ENCODE peak calls at places on chromosomes 2 and 18, in eight cellular contexts. U is HFF-Myc, J is GM20000, P is uterus, S is cardiac muscle cell, Z is BJ, K is WTC11, E is heart right ventricle. M is an unnamed sample.

GRCh38 chr2:190477563-190478454 is 56.7 kb downstream of the NEMP2 start:
- DNase-seq in Z (no peak), K (no peak), J (no peak), S (peak; percentile 7), E (no peak), U (no peak), P (no peak), M (no peak)

GRCh38 chr2:231764752-231765151 is 16.3 kb downstream of the PDE6D start:
- DNase-seq in S (no peak), K (no peak), P (no peak), J (no peak), E (no peak), Z (no peak), U (no peak), M (no peak)

GRCh38 chr18:23225518-23225917 is 90.2 kb downstream of the CABLES1 start:
- DNase-seq in J (no peak), Z (peak; percentile 96), P (peak; percentile 75), S (peak; percentile 96), E (no peak), U (peak; percentile 97), K (no peak), M (no peak)

GRCh38 chr2:181680937-181681811 is 857 bp upstream of the NEUROD1 start:
- DNase-seq in J (no peak), S (no peak), E (no peak), U (no peak), P (no peak), Z (no peak), K (peak; percentile 37), M (no peak)

GRCh38 chr2:143686585-143687164 is 557.5 kb downstream of the ARHGAP15 start:
- DNase-seq in J (peak; percentile 11), K (no peak), Z (no peak), U (peak; percentile 26), P (no peak), E (no peak), S (peak; percentile 68), M (no peak)

GRCh38 chr18:75478996-75479870 is 51.7 kb upstream of the SMIM21 start:
- DNase-seq in K (no peak), E (no peak), U (peak; percentile 47), Z (no peak), S (peak; percentile 78), P (no peak), J (peak; percentile 58), M (no peak)

GRCh38 chr2:216082805-216083204 is 1.1 kb downstream of the TMEM169 start:
- DNase-seq in P (no peak), S (peak; percentile 25), Z (no peak), E (no peak), K (no peak), U (no peak), J (no peak), M (no peak)

GRCh38 chr2:224894356-224894755 is 147.9 kb downstream of the DOCK10 start:
- DNase-seq in S (no peak), E (no peak), J (peak; percentile 33), P (no peak), U (no peak), K (no peak), Z (no peak), M (no peak)

GRCh38 chr18:76557026-76557575 is 62.1 kb upstream of the ZNF516 start:
- DNase-seq in U (no peak), J (no peak), S (no peak), Z (no peak), E (no peak), P (no peak), K (no peak), M (no peak)

GRCh38 chr2:140585016-140585415 is 1545.8 kb downstream of the LRP1B start:
- DNase-seq in P (no peak), Z (no peak), S (no peak), E (no peak), K (no peak), U (no peak), J (no peak), M (no peak)

GRCh38 chr2:140586379-140586778 is 1544.4 kb downstream of the LRP1B start:
- DNase-seq in P (no peak), U (no peak), K (peak; percentile 64), Z (no peak), E (no peak), J (peak; percentile 42), S (peak; percentile 33), M (peak; percentile 4)

GRCh38 chr2:140577453-140577852 is 1553.4 kb downstream of the LRP1B start:
- DNase-seq in K (no peak), E (no peak), S (no peak), Z (no peak), U (no peak), J (no peak), P (no peak), M (no peak)

DNA sequence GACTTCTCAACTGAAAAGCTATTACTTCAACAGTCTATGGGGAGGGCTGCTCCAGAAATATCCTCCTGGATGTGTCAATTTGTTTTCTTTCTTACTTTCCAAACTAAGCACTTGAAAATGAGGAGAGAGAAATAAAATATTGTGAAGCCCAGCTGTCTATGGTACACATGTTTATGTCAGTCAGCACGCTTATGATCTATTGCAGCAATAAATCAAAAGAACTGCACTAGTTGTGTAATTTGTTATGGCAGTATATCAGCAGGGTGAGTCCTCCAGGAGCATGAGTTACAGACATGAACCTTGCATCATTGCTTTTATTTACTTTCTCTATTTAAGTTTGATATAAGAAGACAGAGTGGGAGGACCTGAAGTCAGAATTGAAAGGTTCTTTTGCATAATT is 1550.0 kb downstream of the LRP1B start:
- DNase-seq in E (no peak), K (no peak), U (no peak), Z (no peak), S (peak; percentile 33), J (no peak), P (no peak), M (no peak)
- TF ChIP-seq CTCF in E (no peak), K (no peak), U (no peak), Z (no peak), S (no peak), J (no peak), P (no peak), M (no peak)

DNA sequence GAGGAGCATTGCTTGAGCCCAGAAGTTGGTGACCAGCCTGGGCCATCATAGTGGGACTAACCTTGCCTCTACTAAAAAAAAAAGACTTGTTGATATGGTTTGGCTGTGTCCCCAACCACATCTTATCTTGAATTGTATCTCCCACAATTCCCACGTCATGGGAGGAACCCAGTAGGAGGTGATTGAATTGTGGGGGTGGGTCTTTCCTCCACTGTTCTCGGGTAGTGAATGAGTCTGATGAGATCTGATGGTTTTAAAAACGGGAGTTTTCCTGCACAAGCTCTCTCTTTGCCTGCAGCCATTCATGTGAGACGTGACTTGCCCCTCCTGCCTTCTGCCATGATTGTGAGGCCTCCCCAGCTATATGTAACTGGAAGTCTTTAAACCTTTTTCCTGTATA is 47.0 kb downstream of the PROC start:
- DNase-seq in S (no peak), P (no peak), E (no peak), J (no peak), K (no peak), U (no peak), Z (no peak), M (no peak)
- TF ChIP-seq CTCF in S (no peak), P (no peak), E (no peak), J (no peak), K (no peak), U (no peak), Z (no peak), M (no peak)

DNA sequence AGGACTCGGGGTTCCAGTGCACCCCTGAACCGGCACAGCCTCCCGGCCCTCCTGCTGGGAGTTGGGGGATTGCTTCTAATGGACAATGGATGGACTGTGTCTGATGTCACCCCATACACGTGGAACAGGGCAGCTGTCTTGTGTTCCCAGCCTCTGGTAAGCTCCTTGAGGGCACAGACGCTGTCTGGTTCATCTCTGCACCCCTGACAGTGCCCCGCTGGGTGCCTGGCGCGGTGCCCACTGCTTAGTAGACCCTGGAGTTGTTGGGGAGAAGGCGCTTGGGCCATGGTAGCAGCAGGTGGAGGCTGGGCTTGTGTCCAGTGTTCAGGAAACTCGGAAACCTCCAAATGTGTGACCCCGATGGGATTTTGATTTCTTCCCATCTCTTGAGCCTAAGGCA is 278.3 kb downstream of the NDUFA10 start:
- DNase-seq in P (no peak), S (no peak), Z (no peak), E (no peak), J (no peak), K (no peak), U (no peak), M (no peak)
- TF ChIP-seq CTCF in P (no peak), S (no peak), Z (no peak), E (no peak), J (no peak), K (no peak), U (no peak), M (no peak)

DNA sequence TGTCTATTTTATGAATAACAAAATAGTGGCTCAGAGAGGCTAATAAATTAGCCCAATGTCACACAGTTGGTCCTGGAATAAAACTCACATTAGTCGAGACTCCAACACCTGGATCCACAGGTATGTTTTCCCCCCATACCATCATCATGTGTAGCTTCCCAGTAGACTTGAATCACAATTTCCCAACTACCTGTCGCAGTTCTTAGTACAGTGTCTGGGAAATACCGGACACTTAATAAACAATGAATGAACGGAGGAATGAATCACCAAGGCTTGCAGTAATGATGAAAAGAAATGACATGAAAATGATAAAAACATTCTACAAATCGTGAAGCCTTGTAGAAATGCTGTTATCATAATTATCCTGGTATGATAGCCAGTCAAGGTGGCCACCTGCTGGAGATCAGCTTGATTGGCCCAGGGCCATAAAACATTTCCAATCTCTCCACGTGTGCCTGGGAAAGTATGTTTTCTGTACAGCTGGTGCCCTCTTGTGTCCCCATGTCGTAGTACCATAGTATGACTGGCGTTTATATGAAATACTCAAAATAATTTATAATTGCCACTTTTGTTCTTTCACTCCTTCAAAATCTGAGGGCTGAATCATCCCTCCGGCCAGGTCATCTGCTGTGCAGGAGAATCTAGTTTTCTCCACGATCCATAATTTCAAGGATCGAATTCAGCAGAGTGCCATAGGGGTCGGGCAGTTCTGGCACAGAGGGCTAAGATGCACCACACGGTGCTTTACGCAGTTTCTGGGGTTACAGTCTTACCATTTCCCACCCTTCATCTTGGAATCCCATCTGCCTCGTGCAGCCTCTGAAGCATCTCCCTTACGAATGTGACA is 95.4 kb downstream of the LAMA1 start:
- DNase-seq in E (no peak), J (no peak), P (no peak), K (no peak), S (peak; percentile 27), U (peak; percentile 37), Z (no peak), M (no peak)
- TF ChIP-seq CTCF in E (peak; percentile 13), J (no peak), P (no peak), K (no peak), S (peak; percentile 32), U (peak; percentile 52), Z (peak; percentile 36), M (peak; percentile 63)

DNA sequence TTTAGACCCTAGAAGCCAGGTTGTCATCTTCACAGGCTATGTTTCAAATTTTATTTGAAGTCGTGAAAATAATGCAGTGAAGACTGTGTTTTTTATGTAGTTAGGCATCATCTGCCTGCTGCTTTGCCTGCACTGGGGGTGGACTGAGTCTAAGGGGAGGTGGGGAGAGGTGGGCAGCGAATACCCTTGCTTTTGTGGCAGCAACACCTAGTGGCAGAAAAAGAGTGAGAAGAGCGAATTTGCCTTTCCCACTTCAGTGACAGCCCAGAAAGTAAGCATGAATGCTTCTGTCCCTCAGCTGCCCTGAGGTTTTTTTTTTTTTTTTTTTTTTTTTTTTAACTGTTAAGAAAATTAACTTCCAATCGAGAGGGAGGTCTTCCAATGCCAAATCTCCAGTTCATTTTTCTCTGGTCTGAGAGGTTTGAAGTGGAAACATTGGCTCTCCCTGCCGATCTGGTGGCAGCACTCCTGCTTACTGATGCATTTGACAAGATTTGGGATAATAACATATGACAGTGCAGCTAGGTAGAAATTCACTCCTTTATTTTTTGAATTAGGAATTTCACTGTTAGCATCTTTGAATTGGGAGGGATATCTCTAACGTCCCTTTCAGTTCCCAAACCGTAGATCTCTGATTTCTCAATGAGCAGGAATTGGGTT is 60.3 kb upstream of the LYPD6B start:
- DNase-seq in K (no peak), Z (no peak), E (no peak), S (no peak), P (no peak), U (no peak), J (no peak), M (no peak)
- TF ChIP-seq CTCF in K (no peak), Z (no peak), E (no peak), S (no peak), P (no peak), U (no peak), J (no peak), M (no peak)